ENCODE peak calls at places on chromosomes 4 and X, in five cellular contexts. Z is GM12891, M is NAMALWA, Y is pulmonary artery endothelial cell, P is A549. W is an unnamed sample.

GRCh38 chr4:138445098-138445497 is 202.9 kb upstream of the SLC7A11 start:
- DNase-seq in Z (no peak), M (no peak), Y (no peak), P (no peak), W (no peak)

GRCh38 chr4:8308144-8308543 is 38.6 kb downstream of the HTRA3 start:
- DNase-seq in Z (no peak), M (no peak), Y (no peak), P (no peak), W (no peak)

GRCh38 chr4:2931765-2932560 is 31.2 kb downstream of the NOP14 start:
- DNase-seq in Z (peak), M (peak), Y (no peak), P (no peak), W (no peak)

GRCh38 chr4:45324381-45325111 is 598.2 kb upstream of the GNPDA2 start:
- DNase-seq in Z (no peak), M (no peak), Y (no peak), P (no peak), W (no peak)

GRCh38 chrX:151985955-151986354 is 11.5 kb upstream of the GABRE start:
- DNase-seq in Z (no peak), M (no peak), Y (no peak), P (no peak), W (no peak)

GRCh38 chr4:128863314-128864075 is 54.0 kb downstream of the JADE1 start:
- DNase-seq in Z (no peak), M (peak), Y (peak), P (peak), W (peak)

GRCh38 chr4:24489870-24490269 is 94.5 kb downstream of the DHX15 start:
- DNase-seq in Z (no peak), M (no peak), Y (no peak), P (no peak), W (no peak)

GRCh38 chrX:150269613-150270254 is 93.4 kb upstream of the MAMLD1 start:
- DNase-seq in Z (no peak), M (no peak), Y (no peak), P (peak), W (no peak)

GRCh38 chr4:176238819-176239218 is 30.2 kb downstream of the ASB5 start:
- DNase-seq in Z (no peak), M (no peak), Y (no peak), P (no peak), W (no peak)

GRCh38 chrX:88135735-88136134 is 611.3 kb upstream of the CPXCR1 start:
- DNase-seq in Z (no peak), M (peak), Y (no peak), P (no peak), W (no peak)

GRCh38 chr4:175930471-175930870 is 118.4 kb upstream of the GPM6A start:
- DNase-seq in Z (no peak), M (no peak), Y (no peak), P (no peak), W (no peak)

GRCh38 chr4:169252339-169253086 is 18.2 kb downstream of the SH3RF1 start:
- DNase-seq in Z (no peak), M (no peak), Y (no peak), P (no peak), W (no peak)

GRCh38 chrX:39653656-39654055 is 444.1 kb downstream of the BCOR start:
- DNase-seq in Z (no peak), M (no peak), Y (no peak), P (no peak), W (no peak)

GRCh38 chrX:45134303-45134702 is 66.4 kb downstream of the DIPK2B start:
- DNase-seq in Z (no peak), M (no peak), Y (no peak), P (no peak), W (no peak)

GRCh38 chrX:46647251-46647650 is 73.7 kb downstream of the CHST7 start:
- DNase-seq in Z (no peak), M (no peak), Y (no peak), P (no peak), W (no peak)

GRCh38 chr4:142532054-142532453 is 314.0 kb downstream of the INPP4B start:
- DNase-seq in Z (no peak), M (no peak), Y (no peak), P (no peak), W (no peak)

GRCh38 chrX:25807022-25807421 is 331.1 kb upstream of the MAGEB18 start:
- DNase-seq in Z (no peak), M (no peak), Y (no peak), P (no peak), W (no peak)

GRCh38 chr4:15341022-15341732 is 86.7 kb upstream of the C1QTNF7 start:
- DNase-seq in Z (no peak), M (no peak), Y (no peak), P (no peak), W (no peak)

GRCh38 chr4:82431026-82431745 is 796 bp downstream of the ENOPH1 start:
- DNase-seq in Z (peak), M (peak), Y (no peak), P (no peak), W (no peak)

GRCh38 chrX:77431227-77431626 is 16.0 kb upstream of the FGF16 start:
- DNase-seq in Z (no peak), M (peak), Y (no peak), P (no peak), W (no peak)

GRCh38 chr4:86331362-86331761 is 28.5 kb downstream of the MAPK10 start:
- DNase-seq in Z (no peak), M (no peak), Y (no peak), P (no peak), W (no peak)

GRCh38 chrX:13090261-13091110 is 46.1 kb upstream of the FAM9C start:
- DNase-seq in Z (no peak), M (no peak), Y (no peak), P (no peak), W (no peak)

GRCh38 chr4:146585761-146586333 is 52.8 kb upstream of the POU4F2 start:
- DNase-seq in Z (no peak), M (no peak), Y (no peak), P (no peak), W (no peak)

GRCh38 chr4:127143460-127144190 is 489.1 kb upstream of the INTU start:
- DNase-seq in Z (no peak), M (no peak), Y (no peak), P (no peak), W (no peak)

GRCh38 chr4:149493492-149493891 is 322.2 kb downstream of the IQCM start:
- DNase-seq in Z (no peak), M (no peak), Y (no peak), P (no peak), W (no peak)

GRCh38 chrX:129695937-129696336 is 41.2 kb upstream of the APLN start:
- DNase-seq in Z (no peak), M (no peak), Y (no peak), P (no peak), W (peak)